ENCODE peak calls at places on chromosomes 6 and 20, in eight cellular contexts. U is PC-3, X is GM23248, S is hepatocyte, K is GM23338, M is OCI-LY7, B is HCT116, E is Karpas-422. J is an unnamed sample. For H3K9me2 and H3K4me1, the result is how much of the 10 kb centered on the place peaks cover.

GRCh38 chr6:106334646-106335448 is 9.3 kb upstream of the ATG5 start:
- DNase-seq in U (peak), X (peak), S (peak), K (peak), M (peak), B (peak), E (peak), J (peak)

GRCh38 chr6:123415844-123416468 is 220.8 kb downstream of the TRDN start:
- DNase-seq in U (peak), X (peak), S (peak), K (peak), M (peak), B (peak), E (peak), J (peak)

GRCh38 chr6:147675281-147675680 is 166.8 kb downstream of the SAMD5 start:
- DNase-seq in U (peak), X (peak), S (no peak), K (no peak), M (no peak), B (no peak), E (no peak), J (no peak)

GRCh38 chr6:42093582-42094329 is 43.4 kb downstream of the TAF8 start:
- DNase-seq in U (peak), X (peak), S (peak), K (peak), M (no peak), B (no peak), E (no peak), J (peak)

GRCh38 chr6:11971154-11971553 is 41.0 kb upstream of the HIVEP1 start:
- DNase-seq in U (peak), X (peak), S (no peak), K (no peak), M (no peak), B (no peak), E (no peak), J (no peak)

GRCh38 chr6:129608886-129609540 is 101.0 kb downstream of the ARHGAP18 start:
- DNase-seq in U (no peak), X (no peak), S (no peak), K (no peak), M (no peak), B (no peak), E (no peak), J (no peak)

GRCh38 chr6:20630617-20631448 is 96.6 kb downstream of the CDKAL1 start:
- DNase-seq in U (peak), X (no peak), S (no peak), K (no peak), M (no peak), B (peak), E (no peak), J (no peak)

GRCh38 chr20:35821807-35822242 is 50.0 kb downstream of the PHF20 start:
- DNase-seq in U (peak), X (peak), S (no peak), K (no peak), M (no peak), B (no peak), E (no peak), J (peak)

GRCh38 chr20:15831201-15831600 is 742.0 kb downstream of the KIF16B start:
- DNase-seq in U (peak), X (no peak), S (peak), K (no peak), M (no peak), B (no peak), E (no peak), J (no peak)

GRCh38 chr6:23349521-23350147 is 776.4 kb upstream of the NRSN1 start:
- DNase-seq in U (peak), X (peak), S (peak), K (no peak), M (no peak), B (peak), E (no peak), J (peak)

GRCh38 chr6:43120938-43121913 is 45.1 kb downstream of the PTK7 start:
- DNase-seq in U (peak), X (peak), S (peak), K (no peak), M (no peak), B (peak), E (no peak), J (peak)

GRCh38 chr20:41138527-41139226 is 1.3 kb downstream of the PLCG1 start:
- DNase-seq in U (no peak), X (peak), S (peak), K (peak), M (peak), B (no peak), E (no peak), J (peak)

GRCh38 chr6:1477432-1478090 is 88.2 kb downstream of the FOXF2 start:
- DNase-seq in U (peak), X (no peak), S (peak), K (peak), M (no peak), B (no peak), E (no peak), J (peak)

GRCh38 chr20:33945391-33946079 is 48.2 kb upstream of the RALY start:
- DNase-seq in U (peak), X (peak), S (no peak), K (no peak), M (no peak), B (no peak), E (no peak), J (no peak)

GRCh38 chr6:170034294-170034693 is 256.6 kb downstream of the DLL1 start:
- DNase-seq in U (no peak), X (no peak), S (no peak), K (no peak), M (no peak), B (no peak), E (no peak), J (no peak)

GRCh38 chr20:10521068-10521834 is 86.1 kb downstream of the SLX4IP start:
- DNase-seq in U (peak), X (peak), S (peak), K (no peak), M (no peak), B (no peak), E (no peak), J (no peak)

GRCh38 chr6:166558156-166559025 is 28.1 kb downstream of the RAMACL start:
- DNase-seq in U (peak), X (no peak), S (no peak), K (no peak), M (no peak), B (no peak), E (no peak), J (no peak)

GRCh38 chr6:137588472-137588871 is 94.3 kb upstream of the OLIG3 start:
- DNase-seq in U (no peak), X (no peak), S (no peak), K (peak), M (no peak), B (no peak), E (no peak), J (no peak)

GRCh38 chr20:61800359-61801064 is 265.2 kb downstream of the TAF4 start:
- DNase-seq in U (no peak), X (no peak), S (no peak), K (no peak), M (no peak), B (no peak), E (no peak), J (no peak)

GRCh38 chr20:45340951-45341350 is 7.3 kb downstream of the SDC4 start:
- DNase-seq in U (no peak), X (no peak), S (peak), K (peak), M (no peak), B (no peak), E (no peak), J (no peak)

GRCh38 chr6:42088101-42088591 is 37.8 kb downstream of the TAF8 start:
- DNase-seq in U (peak), X (no peak), S (no peak), K (peak), M (no peak), B (no peak), E (no peak), J (peak)

GRCh38 chr6:107113460-107114212 is 1.7 kb downstream of the BEND3 start:
- DNase-seq in U (no peak), X (no peak), S (peak), K (no peak), M (peak), B (no peak), E (peak), J (no peak)

DNA sequence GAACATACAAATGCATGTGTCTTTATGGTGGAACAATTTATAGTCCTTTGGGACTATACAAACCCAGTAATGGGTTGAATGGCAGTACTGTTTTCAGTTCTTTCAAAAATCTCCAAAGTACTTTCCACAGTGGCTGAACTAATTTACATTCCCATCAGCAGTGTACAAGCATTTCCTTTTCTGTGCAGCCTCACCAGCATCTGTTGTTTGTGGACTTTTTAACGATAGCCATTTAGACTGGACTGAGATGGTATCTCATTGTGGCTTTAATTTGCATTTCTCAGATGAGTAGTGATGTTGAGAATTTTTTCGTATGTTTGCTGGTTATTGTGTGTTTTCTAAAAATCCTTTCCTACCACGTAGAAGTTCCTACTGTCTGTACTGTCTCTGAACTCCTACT is 327.2 kb upstream of the ZFP64 start:
- DNase-seq in U (no peak), X (no peak), S (no peak), K (no peak), M (no peak), B (no peak), E (no peak), J (no peak)
- H3K9me2 ChIP-seq in U (under half), X (under half), S (under half), K (under half), M (under half), B (under half), E (under half), J (under half)

DNA sequence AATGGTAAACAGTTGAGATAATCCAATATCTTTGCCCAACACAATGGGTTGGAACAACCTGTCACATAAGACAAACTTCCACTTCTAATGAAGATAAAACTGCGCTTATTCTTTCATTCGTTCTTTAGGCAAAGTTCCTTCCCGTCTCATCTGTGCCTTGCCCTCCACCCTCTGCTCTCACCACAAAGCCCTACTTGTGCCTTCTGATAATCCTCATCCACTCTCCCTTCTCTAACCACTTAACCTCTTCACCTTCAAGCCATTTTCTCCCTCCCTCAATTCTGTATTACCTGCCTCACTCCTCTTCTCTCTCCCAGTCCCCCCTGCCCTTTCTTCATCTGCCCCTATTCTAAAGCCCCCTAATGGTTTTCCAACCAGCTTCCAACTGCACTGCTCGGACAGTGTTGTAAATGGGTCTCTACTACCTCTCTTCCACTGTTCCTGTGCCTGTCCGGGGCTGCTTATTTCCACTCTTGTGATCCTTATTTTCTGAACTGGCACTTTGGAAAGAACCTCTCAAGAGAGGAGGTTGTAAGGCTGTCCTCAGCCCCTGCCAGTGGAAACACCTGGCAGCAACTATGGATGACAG is 62.9 kb upstream of the MYB start:
- DNase-seq in U (no peak), X (no peak), S (no peak), K (no peak), M (no peak), B (no peak), E (no peak), J (no peak)
- H3K4me1 ChIP-seq in U (under half), X (under half), S (under half), K (under half), M (under half), B (under half), E (under half), J (under half)

GRCh38 chr6:121403981-121404380 is 31.5 kb upstream of the GJA1 start:
- DNase-seq in U (no peak), X (no peak), S (no peak), K (no peak), M (no peak), B (no peak), E (no peak), J (no peak)
- H3K9me2 ChIP-seq in U (under half), X (under half), S (under half), K (under half), M (under half), B (under half), E (under half), J (under half)

GRCh38 chr6:130965657-130966056 is 97.4 kb downstream of the EPB41L2 start:
- DNase-seq in U (no peak), X (peak), S (no peak), K (no peak), M (no peak), B (no peak), E (no peak), J (no peak)
- H3K4me1 ChIP-seq in U (under half), X (half or more), S (under half), K (under half), M (under half), B (under half), E (under half), J (under half)